ENCODE peak calls at places on chromosome 20, in seven cellular contexts. A is tibial artery, Y is hepatocyte, F is AG04450, W is astrocyte of the spinal cord, D is fibroblast of the aortic adventitia, P is ovary. X is an unnamed sample.

GRCh38 chr20:31894980-31895675 is 24.7 kb downstream of the TTLL9 start:
- DNase-seq in A (peak; percentile 84), F (no peak), D (peak; percentile 81), Y (peak; percentile 60), W (peak; percentile 23), P (no peak), X (peak; percentile 88)

GRCh38 chr20:44166477-44166876 is 20.5 kb downstream of the JPH2 start:
- DNase-seq in Y (no peak), F (no peak), W (peak; percentile 37), A (peak; percentile 67), P (no peak), D (peak; percentile 31), X (peak; percentile 23)

GRCh38 chr20:33730946-33731692 is 677 bp upstream of the ZNF341 start:
- DNase-seq in A (no peak), F (no peak), W (no peak), D (no peak), P (peak; percentile 20), Y (no peak), X (no peak)

GRCh38 chr20:62489940-62490263 is 14.1 kb upstream of the GATA5 start:
- DNase-seq in P (no peak), D (no peak), F (no peak), W (no peak), A (no peak), Y (no peak), X (no peak)

GRCh38 chr20:32742322-32743236 is 688 bp downstream of the COMMD7 start:
- DNase-seq in W (no peak), F (no peak), P (no peak), Y (peak; percentile 42), A (no peak), D (no peak), X (no peak)

GRCh38 chr20:6829510-6830116 is 62.1 kb downstream of the BMP2 start:
- DNase-seq in A (no peak), W (no peak), F (no peak), D (peak; percentile 10), P (no peak), Y (no peak), X (peak; percentile 1)

GRCh38 chr20:53077373-53078205 is 105.4 kb downstream of the TSHZ2 start:
- DNase-seq in Y (peak; percentile 54), A (peak; percentile 37), D (peak; percentile 72), W (peak; percentile 13), F (no peak), P (peak; percentile 17), X (peak; percentile 87)

GRCh38 chr20:49993301-49993751 is 10.5 kb downstream of the SNAI1 start:
- DNase-seq in F (no peak), P (no peak), A (peak; percentile 55), D (no peak), Y (no peak), W (no peak), X (no peak)

GRCh38 chr20:33199026-33199425 is 18.1 kb upstream of the BPIFA3 start:
- DNase-seq in A (no peak), D (no peak), P (no peak), F (no peak), W (no peak), Y (no peak), X (no peak)

GRCh38 chr20:61935926-61936700 is 129.6 kb downstream of the TAF4 start:
- DNase-seq in D (no peak), W (no peak), Y (no peak), A (peak; percentile 3), F (no peak), P (no peak), X (no peak)

DNA sequence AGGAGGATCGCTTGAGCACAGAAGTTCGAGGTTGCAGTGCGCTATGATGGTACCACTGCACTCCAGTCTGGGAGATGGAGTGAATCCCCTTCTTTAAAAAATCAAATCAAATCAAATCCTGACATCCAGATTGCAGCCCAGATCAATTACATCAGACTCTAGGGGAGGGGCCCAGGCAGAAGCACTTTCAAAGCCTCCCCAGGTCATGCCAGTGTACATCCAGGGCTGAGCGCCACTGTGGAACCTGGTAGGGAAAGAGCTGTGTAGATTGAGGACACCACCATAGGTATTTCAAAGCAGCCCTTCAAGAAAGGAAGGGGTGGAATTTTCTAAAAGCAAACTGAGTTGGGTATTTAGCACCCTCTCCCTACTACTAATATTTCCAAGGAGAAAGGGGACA is 89.5 kb downstream of the PRND start:
- DNase-seq in D (no peak), F (no peak), Y (no peak), W (no peak), P (no peak), A (no peak), X (no peak)
- H3K4me3 ChIP-seq in D (no peak overlapping the region), F (no peak overlapping the region), Y (no peak overlapping the region), W (no peak overlapping the region), P (no peak overlapping the region), A (no peak overlapping the region), X (no peak overlapping the region)

GRCh38 chr20:46253391-46253790 is 54.9 kb downstream of the CDH22 start:
- DNase-seq in P (no peak), A (no peak), Y (no peak), W (no peak), F (no peak), D (no peak), X (peak; percentile 4)
- TF ChIP-seq CTCF in P (no peak), A (no peak), Y (no peak), W (no peak), F (peak; percentile 8), D (peak; percentile 28), X (peak; percentile 29)

GRCh38 chr20:21089421-21089820 is 16.7 kb downstream of the LINC00237 start:
- DNase-seq in W (no peak), D (no peak), Y (no peak), F (no peak), A (no peak), P (no peak), X (no peak)
- H3K4me3 ChIP-seq in W (no peak overlapping the region), D (no peak overlapping the region), Y (no peak overlapping the region), F (no peak overlapping the region), A (no peak overlapping the region), P (no peak overlapping the region), X (no peak overlapping the region)

GRCh38 chr20:35279040-35279439 is 1.1 kb upstream of the MMP24OS start:
- DNase-seq in A (no peak), W (no peak), Y (no peak), F (no peak), D (no peak), P (no peak), X (no peak)

GRCh38 chr20:35277127-35277526 is 795 bp downstream of the MMP24OS start:
- DNase-seq in A (no peak), Y (no peak), D (no peak), P (no peak), W (no peak), F (no peak), X (no peak)

GRCh38 chr20:35279533-35280174 is 1.7 kb upstream of the MMP24OS start:
- DNase-seq in P (no peak), Y (no peak), W (no peak), A (no peak), F (no peak), D (no peak), X (no peak)

GRCh38 chr20:35276408-35276807 is 1.5 kb downstream of the MMP24OS start:
- DNase-seq in D (no peak), F (no peak), P (no peak), Y (no peak), W (no peak), A (no peak), X (no peak)

GRCh38 chr20:35277531-35278395 is at the start of gene MMP24OS:
- DNase-seq in D (peak; percentile 74), W (peak; percentile 83), P (peak; percentile 85), A (peak; percentile 86), Y (peak; percentile 95), F (peak; percentile 49), X (peak; percentile 81)
- TF ChIP-seq CTCF in D (peak; percentile 33), W (peak; percentile 24), P (no peak), A (peak; percentile 14), Y (peak; percentile 38), F (peak; percentile 17), X (peak; percentile 16)

DNA sequence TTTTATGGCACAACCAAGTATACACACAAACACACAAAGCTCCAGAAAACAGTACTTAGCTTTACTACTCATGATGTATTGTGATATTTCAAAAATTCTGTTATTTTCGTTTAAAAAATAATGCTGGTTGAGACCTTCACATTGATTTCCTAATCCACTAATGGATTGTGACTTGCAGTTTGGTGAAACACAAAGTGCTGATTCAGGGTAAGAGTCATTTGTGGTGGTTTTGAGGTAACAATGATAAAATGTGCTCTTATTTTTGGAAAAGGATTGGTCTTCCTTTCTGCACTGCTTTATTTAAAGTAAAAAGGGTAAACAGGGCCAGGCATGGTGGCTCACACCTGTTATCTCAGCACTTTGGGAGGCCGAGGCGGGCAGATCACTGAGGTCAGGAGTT is 1.9 kb downstream of the AAR2 start:
- DNase-seq in A (no peak), D (no peak), W (no peak), Y (no peak), P (no peak), F (no peak), X (no peak)
- H3K4me3 ChIP-seq in A (no peak overlapping the region), D (no peak overlapping the region), W (no peak overlapping the region), Y (no peak overlapping the region), P (no peak overlapping the region), F (no peak overlapping the region), X (no peak overlapping the region)

GRCh38 chr20:9478801-9479200 is 35.6 kb upstream of the LAMP5 start:
- DNase-seq in A (no peak), F (no peak), W (no peak), Y (no peak), P (no peak), D (no peak), X (no peak)

GRCh38 chr20:9474835-9475413 is 39.5 kb upstream of the LAMP5 start:
- DNase-seq in P (no peak), F (no peak), A (no peak), Y (no peak), W (peak; percentile 31), D (no peak), X (peak; percentile 50)

GRCh38 chr20:9480066-9480465 is 34.3 kb upstream of the LAMP5 start:
- DNase-seq in A (no peak), D (no peak), F (no peak), P (no peak), W (no peak), Y (no peak), X (no peak)

GRCh38 chr20:9476174-9476573 is 38.2 kb upstream of the LAMP5 start:
- DNase-seq in W (no peak), A (no peak), F (no peak), Y (no peak), P (no peak), D (no peak), X (no peak)

GRCh38 chr20:9476637-9477036 is 37.8 kb upstream of the LAMP5 start:
- DNase-seq in Y (no peak), D (no peak), W (no peak), P (no peak), A (no peak), F (no peak), X (no peak)
- TF ChIP-seq CTCF in Y (no peak), D (no peak), W (no peak), P (no peak), A (no peak), F (no peak), X (no peak)

DNA sequence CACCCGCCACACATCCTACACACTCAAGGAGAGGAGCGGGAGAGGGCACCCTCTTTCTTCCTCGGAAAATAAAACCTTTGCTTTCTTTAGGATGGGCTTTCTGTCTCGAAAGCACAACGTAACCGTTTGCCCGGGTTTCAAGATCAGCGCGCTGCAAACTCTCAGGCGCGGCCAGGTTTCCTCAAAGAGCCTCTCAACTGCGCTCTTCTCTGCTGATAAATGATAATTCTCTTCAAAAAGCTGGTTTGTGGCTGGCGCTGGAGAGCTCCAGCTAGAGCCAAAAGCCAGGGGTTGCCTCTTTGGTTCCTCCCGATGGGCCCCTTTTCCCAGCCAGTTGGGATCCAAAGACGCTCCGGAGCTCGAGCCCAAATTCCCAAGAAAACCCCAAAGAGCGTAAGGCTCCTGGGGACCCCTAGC is 460 bp upstream of the PLCB1 start:
- DNase-seq in P (no peak), D (peak; percentile 66), F (no peak), A (peak; percentile 21), W (no peak), Y (no peak), X (no peak)
- H3K4me3 ChIP-seq in P (peak overlapping the region; percentile 55), D (peak overlapping the region; percentile 67), F (peak overlapping the region; percentile 75), A (peak overlapping the region; percentile 66), W (peak overlapping the region; percentile 54), Y (peak overlapping the region; percentile 32), X (peak overlapping the region; percentile 35)

X was measured in fibroblast of mammary gland.